ENCODE peak calls at places on chromosomes 11 and 22, in four cellular contexts. One of them, this sample, is unnamed.

GRCh38 chr11:118705111-118705741 is 25.8 kb upstream of the TREH start:
- DNase-seq in MM.1S: no peak
- DNase-seq in psoas muscle: peak; percentile 21
- DNase-seq in heart left ventricle: no peak
- DNase-seq in this sample: no peak

GRCh38 chr11:112485280-112485679 is 224.6 kb upstream of the PLET1 start:
- DNase-seq in MM.1S: no peak
- DNase-seq in psoas muscle: no peak
- DNase-seq in heart left ventricle: no peak
- DNase-seq in this sample: no peak

GRCh38 chr11:35144811-35145210 is 5.8 kb downstream of the CD44 start:
- DNase-seq in MM.1S: no peak
- DNase-seq in psoas muscle: no peak
- DNase-seq in heart left ventricle: no peak
- DNase-seq in this sample: no peak

GRCh38 chr22:25845985-25846745 is 104.2 kb downstream of the MYO18B start:
- DNase-seq in MM.1S: no peak
- DNase-seq in psoas muscle: no peak
- DNase-seq in heart left ventricle: no peak
- DNase-seq in this sample: peak; percentile 60

GRCh38 chr11:18791175-18792065 is at the start of gene PTPN5:
- DNase-seq in MM.1S: no peak
- DNase-seq in psoas muscle: no peak
- DNase-seq in heart left ventricle: no peak
- DNase-seq in this sample: no peak

GRCh38 chr11:63564056-63564784 is 1.0 kb upstream of the PLAAT2 start:
- DNase-seq in MM.1S: peak; percentile 90
- DNase-seq in psoas muscle: no peak
- DNase-seq in heart left ventricle: no peak
- DNase-seq in this sample: no peak

GRCh38 chr22:27719535-27720227 is 81.9 kb downstream of the MN1 start:
- DNase-seq in MM.1S: no peak
- DNase-seq in psoas muscle: peak; percentile 66
- DNase-seq in heart left ventricle: peak; percentile 43
- DNase-seq in this sample: no peak

GRCh38 chr11:121104223-121104831 is 3.3 kb downstream of the TECTA start:
- DNase-seq in MM.1S: no peak
- DNase-seq in psoas muscle: peak; percentile 26
- DNase-seq in heart left ventricle: no peak
- DNase-seq in this sample: peak; percentile 87

GRCh38 chr22:32567544-32567943 is 92.9 kb downstream of the FBXO7 start:
- DNase-seq in MM.1S: no peak
- DNase-seq in psoas muscle: no peak
- DNase-seq in heart left ventricle: no peak
- DNase-seq in this sample: no peak

GRCh38 chr11:36945384-36945783 is 347.3 kb upstream of the RAG2 start:
- DNase-seq in MM.1S: no peak
- DNase-seq in psoas muscle: no peak
- DNase-seq in heart left ventricle: no peak
- DNase-seq in this sample: no peak

GRCh38 chr11:74702383-74703007 is 28.7 kb downstream of the CHRDL2 start:
- DNase-seq in MM.1S: peak; percentile 75
- DNase-seq in psoas muscle: peak; percentile 60
- DNase-seq in heart left ventricle: peak; percentile 56
- DNase-seq in this sample: no peak

GRCh38 chr22:26956346-26956745 is 299.0 kb downstream of the MIAT start:
- DNase-seq in MM.1S: no peak
- DNase-seq in psoas muscle: no peak
- DNase-seq in heart left ventricle: no peak
- DNase-seq in this sample: no peak

GRCh38 chr11:17927643-17928343 is 85.1 kb downstream of the SERGEF start:
- DNase-seq in MM.1S: no peak
- DNase-seq in psoas muscle: no peak
- DNase-seq in heart left ventricle: no peak
- DNase-seq in this sample: no peak

GRCh38 chr11:995752-996420 is 40.6 kb downstream of the MUC6 start:
- DNase-seq in MM.1S: no peak
- DNase-seq in psoas muscle: no peak
- DNase-seq in heart left ventricle: no peak
- DNase-seq in this sample: no peak
- H3K27ac ChIP-seq in MM.1S: no peak overlapping the region
- H3K27ac ChIP-seq in psoas muscle: no peak overlapping the region
- H3K27ac ChIP-seq in heart left ventricle: no peak overlapping the region
- H3K27ac ChIP-seq in this sample: no peak overlapping the region

DNA sequence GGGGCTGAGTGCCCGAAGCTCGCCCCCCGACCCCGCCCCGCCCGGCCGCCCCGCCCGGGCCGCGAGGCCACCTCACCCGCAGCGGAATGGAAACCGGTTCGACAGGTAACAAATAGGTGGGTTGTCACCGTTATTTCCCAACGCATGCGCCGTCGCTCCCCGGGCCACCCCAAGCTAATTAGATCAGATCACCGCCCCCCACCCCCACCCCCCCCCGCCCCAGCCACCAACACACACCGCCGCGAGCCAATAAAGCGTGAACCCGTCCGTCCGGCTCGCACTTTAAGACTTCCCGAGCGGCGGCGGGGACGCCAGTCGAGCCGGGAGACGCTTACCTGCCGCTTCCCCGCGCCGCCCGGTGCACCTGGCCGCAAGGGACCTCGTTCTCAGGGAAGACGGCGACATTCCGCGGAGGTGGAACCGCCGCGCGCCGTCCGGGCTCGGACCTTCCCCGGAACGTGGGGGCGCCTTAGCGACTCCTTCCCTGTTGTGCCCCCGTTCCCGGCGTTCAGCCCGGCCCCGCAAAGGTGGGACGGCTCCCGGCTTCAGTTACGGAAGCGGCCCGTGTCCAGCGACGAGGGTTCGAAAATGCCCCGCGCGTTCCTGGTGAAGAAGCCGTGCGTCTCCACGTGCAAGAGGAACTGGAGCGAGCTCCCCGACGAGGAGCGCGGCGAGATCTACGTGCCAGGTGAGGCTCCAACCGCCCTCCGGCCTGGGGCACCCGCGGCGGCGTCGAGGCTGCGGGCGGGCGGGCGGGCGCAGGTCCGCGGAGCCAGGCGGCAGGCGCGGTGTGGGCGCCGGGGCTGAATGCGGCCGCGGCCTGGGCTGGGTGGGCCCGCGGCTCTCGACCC is at the start of gene OVOL1:
- DNase-seq in MM.1S: no peak
- DNase-seq in psoas muscle: no peak
- DNase-seq in heart left ventricle: no peak
- DNase-seq in this sample: no peak
- H3K4me3 ChIP-seq in MM.1S: no peak within 1 kb of the TSS
- H3K4me3 ChIP-seq in psoas muscle: peak within 1 kb of the TSS; percentile 47
- H3K4me3 ChIP-seq in heart left ventricle: no peak within 1 kb of the TSS
- H3K4me3 ChIP-seq in this sample: peak within 1 kb of the TSS; percentile 28

GRCh38 chr22:46737105-46737975 is 712 bp downstream of the CERK start:
- DNase-seq in MM.1S: peak; percentile 73
- DNase-seq in psoas muscle: peak; percentile 49
- DNase-seq in heart left ventricle: no peak
- DNase-seq in this sample: no peak
- H3K27ac ChIP-seq in MM.1S: peak overlapping the region; percentile 72
- H3K27ac ChIP-seq in psoas muscle: peak overlapping the region; percentile 96
- H3K27ac ChIP-seq in heart left ventricle: peak overlapping the region; percentile 98
- H3K27ac ChIP-seq in this sample: peak overlapping the region; percentile 88

DNA sequence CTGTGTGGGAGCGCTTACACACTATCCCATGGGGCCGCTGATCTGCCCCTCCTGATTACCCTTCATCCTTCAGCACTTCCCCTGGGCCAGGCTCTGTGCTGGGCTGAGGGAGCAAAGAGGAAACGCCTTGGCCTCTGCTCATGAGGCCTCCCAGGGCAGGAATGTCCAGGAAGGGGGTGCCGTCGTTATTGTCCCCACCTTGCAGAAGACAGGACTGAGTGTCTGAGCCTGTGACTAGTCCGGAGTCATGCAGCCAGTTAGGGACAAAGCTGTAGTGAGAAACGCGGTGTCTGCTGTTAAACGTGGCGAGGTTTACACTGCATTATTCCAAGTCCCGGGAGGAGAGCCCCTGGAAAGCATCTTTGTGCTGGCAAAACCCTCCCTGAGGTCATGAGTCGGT is 160.0 kb downstream of the TRIM29 start:
- DNase-seq in MM.1S: no peak
- DNase-seq in psoas muscle: no peak
- DNase-seq in heart left ventricle: no peak
- DNase-seq in this sample: no peak
- H3K4me3 ChIP-seq in MM.1S: no peak overlapping the region
- H3K4me3 ChIP-seq in psoas muscle: no peak overlapping the region
- H3K4me3 ChIP-seq in heart left ventricle: no peak overlapping the region
- H3K4me3 ChIP-seq in this sample: no peak overlapping the region

DNA sequence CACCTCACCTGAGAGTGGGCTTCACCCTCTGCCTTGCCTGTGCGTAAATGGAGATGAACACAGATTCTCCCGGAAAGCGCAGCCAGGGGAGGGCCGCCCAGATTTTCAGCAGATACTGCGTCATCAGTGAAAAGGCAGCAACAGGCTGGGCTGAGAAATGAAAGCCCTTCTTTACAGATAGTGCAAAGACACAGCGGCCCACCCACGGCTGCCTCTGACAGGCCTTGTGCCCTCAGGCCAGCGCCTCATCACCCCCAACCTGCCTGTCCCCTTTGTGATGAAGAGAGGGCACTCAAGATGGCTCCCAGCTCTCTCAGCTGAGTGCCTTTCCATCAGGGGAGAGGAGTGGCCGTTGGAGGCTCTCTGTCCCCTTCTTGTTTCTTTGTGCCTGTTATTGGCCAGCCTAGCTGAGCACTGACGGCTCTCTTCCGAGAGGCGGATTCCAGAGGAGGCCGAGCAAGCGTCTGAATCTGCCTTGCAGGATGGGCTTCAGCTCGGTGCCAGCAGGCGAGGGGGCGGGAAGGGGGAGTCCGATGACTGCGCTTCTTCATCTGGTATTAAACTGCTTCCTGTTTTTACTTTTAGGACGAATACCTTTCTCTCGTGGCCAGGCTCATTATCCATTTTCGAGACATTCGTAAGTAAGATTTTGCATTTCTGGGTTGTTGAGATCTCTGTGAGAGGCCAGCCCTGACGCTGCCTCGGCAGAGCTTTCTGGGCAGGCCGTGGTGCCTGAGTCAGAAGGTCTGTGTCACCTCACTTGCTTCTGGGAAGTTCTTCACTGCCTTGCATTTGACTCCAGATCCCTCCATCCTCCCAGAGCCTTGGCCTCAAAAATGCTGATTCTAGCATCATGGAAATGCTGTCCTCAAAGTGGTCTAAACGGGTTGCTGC is 43.7 kb downstream of the MED15 start:
- DNase-seq in MM.1S: no peak
- DNase-seq in psoas muscle: peak; percentile 58
- DNase-seq in heart left ventricle: no peak
- DNase-seq in this sample: no peak
- H3K27ac ChIP-seq in MM.1S: no peak overlapping the region
- H3K27ac ChIP-seq in psoas muscle: peak overlapping the region; percentile 93
- H3K27ac ChIP-seq in heart left ventricle: peak overlapping the region; percentile 86
- H3K27ac ChIP-seq in this sample: peak overlapping the region; percentile 92

This sample was measured in vagina.